ENCODE peak calls at places on chromosome 6, in nine cellular contexts. A is naive B cell; Z is HFFc6; L is amniotic stem cell; X is activated T-cell treated with anti-CD3 and anti-CD28 coated beads for 1 hour; H is foreskin fibroblast; U is spleen; D is CD4-positive, alpha-beta T cell; O is MM.1S. P is an unnamed sample.
A peak's percentile ranks its signal among the peaks of the same experiment; 100 is the strongest.

GRCh38 chr6:147201885-147202515 is 2.2 kb upstream of the STXBP5 start:
- DNase-seq in U (no peak), O (no peak), A (no peak), Z (peak; percentile 64), D (no peak), L (no peak), X (no peak), H (peak; percentile 67), P (no peak)

GRCh38 chr6:143700684-143701342 is 23.0 kb downstream of the PHACTR2 start:
- DNase-seq in D (no peak), A (no peak), X (no peak), L (no peak), O (no peak), H (peak; percentile 89), U (no peak), Z (no peak), P (no peak)

GRCh38 chr6:121533321-121533841 is 97.9 kb downstream of the GJA1 start:
- DNase-seq in H (no peak), U (no peak), A (no peak), X (no peak), Z (no peak), L (no peak), O (no peak), D (no peak), P (no peak)

GRCh38 chr6:34532230-34532629 is 23.9 kb downstream of the SPDEF start:
- DNase-seq in O (no peak), Z (no peak), U (no peak), H (no peak), L (no peak), A (no peak), D (no peak), X (no peak), P (no peak)

GRCh38 chr6:154206984-154207383 is 149.6 kb downstream of the IPCEF1 start:
- DNase-seq in O (no peak), X (no peak), D (no peak), H (no peak), U (no peak), A (no peak), Z (no peak), L (no peak), P (no peak)

GRCh38 chr6:12963566-12963965 is 247.0 kb downstream of the PHACTR1 start:
- DNase-seq in H (no peak), U (no peak), L (no peak), X (no peak), A (no peak), O (no peak), Z (no peak), D (no peak), P (no peak)

GRCh38 chr6:160750276-160750689 is 48.2 kb downstream of the PLG start:
- DNase-seq in A (no peak), U (no peak), O (no peak), D (no peak), L (no peak), Z (no peak), X (no peak), H (no peak), P (no peak)

GRCh38 chr6:49892280-49892679 is 25.9 kb upstream of the CRISP1 start:
- DNase-seq in H (no peak), O (no peak), L (no peak), D (no peak), U (no peak), X (no peak), A (no peak), Z (no peak), P (no peak)

GRCh38 chr6:63526931-63527330 is 45.3 kb upstream of the LOC128125822 start:
- DNase-seq in Z (no peak), O (no peak), D (no peak), U (no peak), L (no peak), X (no peak), H (no peak), A (no peak), P (no peak)

GRCh38 chr6:134523903-134524302 is 206.0 kb upstream of the SGK1 start:
- DNase-seq in H (no peak), Z (no peak), D (no peak), U (no peak), L (no peak), O (no peak), X (no peak), A (no peak), P (no peak)

GRCh38 chr6:33815854-33816253 is 12.1 kb upstream of the MLN start:
- DNase-seq in H (peak; percentile 19), D (no peak), O (no peak), A (no peak), U (no peak), X (no peak), Z (no peak), L (no peak), P (no peak)

GRCh38 chr6:138161434-138162103 is at the start of gene ARFGEF3:
- DNase-seq in A (peak; percentile 31), U (peak; percentile 82), O (peak; percentile 78), X (peak; percentile 42), D (peak; percentile 20), H (peak; percentile 71), Z (no peak), L (peak; percentile 2), P (peak; percentile 17)

GRCh38 chr6:67916389-67916788 is 718.7 kb upstream of the ADGRB3 start:
- DNase-seq in O (no peak), L (no peak), U (no peak), X (no peak), H (peak; percentile 53), A (no peak), D (no peak), Z (no peak), P (no peak)

GRCh38 chr6:111342913-111343312 is 140.1 kb downstream of the REV3L start:
- DNase-seq in U (no peak), X (no peak), H (peak; percentile 18), Z (no peak), D (no peak), L (no peak), O (no peak), A (no peak), P (no peak)

GRCh38 chr6:127902933-127903332 is 2.1 kb upstream of the THEMIS start:
- DNase-seq in Z (no peak), D (no peak), X (no peak), U (no peak), H (no peak), L (no peak), A (no peak), O (no peak), P (no peak)

GRCh38 chr6:140437619-140438345 is 1063.3 kb upstream of the CITED2 start:
- DNase-seq in D (no peak), X (no peak), L (no peak), U (no peak), O (no peak), H (no peak), A (no peak), Z (no peak), P (no peak)

GRCh38 chr6:38755207-38755606 is 40.1 kb downstream of the DNAH8 start:
- DNase-seq in O (no peak), A (no peak), X (no peak), U (no peak), D (no peak), Z (no peak), L (no peak), H (no peak), P (no peak)

GRCh38 chr6:90155114-90155513 is 141.5 kb downstream of the BACH2 start:
- DNase-seq in U (no peak), Z (no peak), H (peak; percentile 62), L (no peak), A (no peak), O (no peak), D (no peak), X (no peak), P (no peak)

GRCh38 chr6:127202676-127203075 is 64.0 kb upstream of the RNF146 start:
- DNase-seq in D (no peak), H (no peak), U (no peak), O (no peak), X (no peak), L (no peak), Z (no peak), A (no peak), P (no peak)

GRCh38 chr6:37930288-37931075 is 111.0 kb downstream of the ZFAND3 start:
- DNase-seq in Z (no peak), H (no peak), X (no peak), O (no peak), L (no peak), D (no peak), U (no peak), A (no peak), P (no peak)

GRCh38 chr6:3281669-3282460 is 23.1 kb downstream of the PSMG4 start:
- DNase-seq in U (peak; percentile 40), X (no peak), A (no peak), D (no peak), H (peak; percentile 69), O (no peak), L (peak; percentile 35), Z (peak; percentile 91), P (no peak)

GRCh38 chr6:97064578-97064977 is 140.1 kb downstream of the KLHL32 start:
- DNase-seq in A (no peak), O (no peak), D (no peak), X (no peak), Z (no peak), L (no peak), H (no peak), U (no peak), P (no peak)

GRCh38 chr6:45736134-45736533 is 279.5 kb downstream of the CLIC5 start:
- DNase-seq in H (no peak), A (no peak), L (no peak), U (no peak), O (no peak), X (no peak), Z (no peak), D (no peak), P (no peak)

GRCh38 chr6:123771126-123771525 is 32.5 kb upstream of the NKAIN2 start:
- DNase-seq in Z (no peak), A (no peak), O (no peak), X (no peak), U (no peak), H (no peak), D (no peak), L (no peak), P (no peak)

GRCh38 chr6:16257999-16258708 is 19.8 kb downstream of the GMPR start:
- DNase-seq in A (no peak), H (no peak), L (no peak), U (no peak), O (no peak), X (no peak), D (no peak), Z (peak; percentile 8), P (no peak)

GRCh38 chr6:52574709-52575489 is 2.0 kb downstream of the TRAM2 start:
- DNase-seq in A (peak; percentile 21), Z (peak; percentile 73), O (peak; percentile 89), H (peak; percentile 78), U (peak; percentile 82), L (no peak), X (peak; percentile 46), D (peak; percentile 43), P (no peak)

GRCh38 chr6:84623956-84624680 is 140.3 kb downstream of the TBX18 start:
- DNase-seq in U (no peak), L (no peak), X (no peak), A (no peak), H (peak; percentile 88), D (no peak), Z (peak; percentile 86), O (no peak), P (no peak)

GRCh38 chr6:74798302-74798701 is 407.6 kb downstream of the COL12A1 start:
- DNase-seq in A (no peak), L (no peak), H (no peak), D (no peak), U (no peak), O (no peak), X (no peak), Z (no peak), P (no peak)

GRCh38 chr6:166586424-166587156 is at the start of gene RAMACL:
- DNase-seq in L (no peak), U (peak; percentile 90), O (no peak), D (no peak), H (no peak), Z (no peak), X (no peak), A (peak; percentile 60), P (peak; percentile 37)

GRCh38 chr6:154169193-154169847 is 130.3 kb downstream of the OPRM1 start:
- DNase-seq in X (no peak), D (no peak), Z (no peak), L (no peak), O (no peak), U (no peak), A (no peak), H (no peak), P (no peak)

GRCh38 chr6:128519931-128520435 is 416 bp downstream of the PTPRK start:
- DNase-seq in X (peak; percentile 24), Z (no peak), H (peak; percentile 59), L (no peak), A (peak; percentile 6), U (peak; percentile 78), D (peak; percentile 19), O (peak; percentile 42), P (peak; percentile 20)